ENCODE peak calls at places on chromosomes 11 and 22, in six cellular contexts. M, U, G, Q, W and R are unnamed samples.

GRCh38 chr22:22552630-22553029 is 6.4 kb downstream of the PRAME start:
- DNase-seq in Q (no peak), M (no peak), U (peak; percentile 87), W (peak; percentile 80), G (peak; percentile 44), R (no peak)

GRCh38 chr22:30920407-30920806 is 48.2 kb downstream of the MORC2 start:
- DNase-seq in M (peak; percentile 80), U (peak; percentile 73), W (peak; percentile 84), G (peak; percentile 32), Q (peak; percentile 65), R (peak; percentile 62)

GRCh38 chr11:14336507-14337503 is 22.2 kb downstream of the RRAS2 start:
- DNase-seq in W (no peak), Q (no peak), M (no peak), G (peak; percentile 85), U (peak; percentile 29), R (peak; percentile 71)

GRCh38 chr11:47101452-47101851 is 75.2 kb downstream of the ARFGAP2 start:
- DNase-seq in W (no peak), G (no peak), M (no peak), Q (no peak), U (no peak), R (no peak)

GRCh38 chr11:47915407-47916137 is 64.8 kb upstream of the PTPRJ start:
- DNase-seq in M (peak; percentile 11), U (no peak), G (peak; percentile 37), W (peak; percentile 41), Q (no peak), R (peak; percentile 43)

GRCh38 chr11:45678962-45679361 is 13.5 kb upstream of the CHST1 start:
- DNase-seq in M (no peak), Q (no peak), U (no peak), G (no peak), W (no peak), R (no peak)

GRCh38 chr11:46356911-46357482 is 9.7 kb downstream of the DGKZ start:
- DNase-seq in W (no peak), M (no peak), Q (no peak), G (no peak), U (no peak), R (no peak)

GRCh38 chr11:73810637-73811036 is 23.0 kb downstream of the MRPL48 start:
- DNase-seq in W (no peak), G (no peak), M (no peak), Q (no peak), U (no peak), R (no peak)

GRCh38 chr11:2975594-2975993 is 16.5 kb downstream of the NAP1L4 start:
- DNase-seq in Q (peak; percentile 22), W (peak; percentile 44), G (peak; percentile 50), U (peak; percentile 37), M (no peak), R (no peak)

GRCh38 chr11:6565988-6566703 is 37.3 kb downstream of the RRP8 start:
- DNase-seq in U (no peak), Q (no peak), W (no peak), G (no peak), M (no peak), R (no peak)

GRCh38 chr11:11915625-11916024 is 73.9 kb downstream of the USP47 start:
- DNase-seq in Q (no peak), G (no peak), W (no peak), U (no peak), M (no peak), R (no peak)

GRCh38 chr11:64102005-64102738 is 63.7 kb downstream of the MACROD1 start:
- DNase-seq in M (no peak), G (no peak), U (no peak), Q (no peak), W (peak; percentile 87), R (no peak)

GRCh38 chr22:43408009-43408408 is 3.8 kb upstream of the MPPED1 start:
- DNase-seq in M (no peak), Q (no peak), W (no peak), G (peak; percentile 46), U (no peak), R (no peak)

GRCh38 chr22:43128928-43129424 is 14.2 kb downstream of the MCAT start:
- DNase-seq in U (peak; percentile 64), M (peak; percentile 77), G (no peak), Q (no peak), W (no peak), R (no peak)

GRCh38 chr11:61406067-61406466 is 13.7 kb downstream of the TMEM216 start:
- DNase-seq in U (no peak), G (no peak), W (no peak), Q (no peak), M (no peak), R (no peak)

GRCh38 chr22:48146426-48146825 is 1384.0 kb downstream of the TBC1D22A start:
- DNase-seq in M (no peak), U (no peak), G (no peak), W (no peak), Q (no peak), R (no peak)

GRCh38 chr11:4066960-4067359 is 27.6 kb upstream of the RRM1 start:
- DNase-seq in Q (no peak), U (no peak), G (no peak), W (no peak), M (no peak), R (no peak)

GRCh38 chr11:84719935-84720577 is 907.1 kb downstream of the DLG2 start:
- DNase-seq in W (peak; percentile 44), Q (no peak), G (no peak), M (peak; percentile 7), U (no peak), R (no peak)

GRCh38 chr11:40178470-40178869 is 1281.0 kb downstream of the LRRC4C start:
- DNase-seq in M (no peak), Q (no peak), W (peak; percentile 29), G (no peak), U (no peak), R (no peak)

GRCh38 chr11:133149698-133150097 is 382.6 kb downstream of the OPCML start:
- DNase-seq in M (no peak), Q (no peak), U (no peak), G (no peak), W (peak; percentile 15), R (no peak)

GRCh38 chr11:117528061-117528780 is 200.6 kb downstream of the CEP164 start:
- DNase-seq in U (no peak), G (no peak), W (peak; percentile 52), M (no peak), Q (no peak), R (no peak)

GRCh38 chr11:65590240-65590738 is 5.3 kb downstream of the KCNK7 start:
- DNase-seq in W (no peak), M (peak; percentile 59), Q (no peak), G (no peak), U (no peak), R (no peak)

GRCh38 chr11:123707606-123708205 is 33.8 kb downstream of the ZNF202 start:
- DNase-seq in Q (peak; percentile 33), G (peak; percentile 42), W (peak; percentile 70), U (peak; percentile 57), M (peak; percentile 58), R (peak; percentile 75)

GRCh38 chr11:61601512-61601911 is 20.6 kb upstream of the SYT7 start:
- DNase-seq in M (no peak), Q (peak; percentile 89), W (no peak), G (peak; percentile 88), U (no peak), R (no peak)

DNA sequence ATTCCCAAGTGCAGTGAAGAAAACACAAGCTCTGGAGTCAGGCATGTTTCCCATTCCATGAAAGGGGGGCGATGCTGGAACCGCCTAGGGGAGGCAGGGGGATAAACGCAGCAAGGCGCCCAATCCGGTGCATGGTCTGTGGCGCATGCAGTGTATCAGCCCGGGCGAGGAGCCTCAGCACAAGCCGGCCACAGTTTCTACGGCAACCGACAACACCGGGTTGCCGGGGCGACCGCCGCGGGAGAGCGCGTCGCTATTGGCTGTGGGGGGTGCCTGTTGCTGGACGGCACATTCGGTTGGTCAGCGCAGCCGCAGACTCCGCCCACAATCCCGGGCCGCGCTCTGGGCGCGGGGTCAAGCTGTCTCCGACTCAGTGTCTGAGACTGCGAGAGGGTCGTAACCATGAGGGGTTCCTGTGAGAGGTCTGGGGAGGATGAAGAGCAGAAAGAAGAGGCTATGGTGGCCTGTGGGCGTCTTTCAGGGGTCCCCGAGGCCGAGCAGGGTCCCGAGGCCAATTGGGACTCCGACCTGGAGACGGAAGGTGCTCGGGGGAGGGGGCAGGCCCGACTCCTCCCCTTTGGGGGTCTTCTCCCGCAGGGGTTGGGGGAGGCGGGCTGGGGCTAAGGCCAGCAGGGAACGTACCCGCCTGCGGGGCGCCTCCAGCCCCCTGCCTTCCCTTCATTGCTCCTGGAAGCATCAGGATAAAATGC is at the start of gene LRRC74B:
- DNase-seq in U (peak; percentile 100), G (peak; percentile 67), M (peak; percentile 88), W (peak; percentile 97), Q (peak; percentile 80), R (peak; percentile 88)
- TF ChIP-seq POLR2AphosphoS5 in U (no peak), G (no peak), M (no peak), W (no peak), Q (peak; percentile 44), R (no peak)

GRCh38 chr11:67410984-67411784 is 4.3 kb upstream of the CARNS1 start:
- DNase-seq in U (no peak), G (no peak), M (no peak), Q (no peak), W (no peak), R (no peak)
- TF ChIP-seq POLR2AphosphoS5 in U (no peak), G (no peak), M (no peak), Q (no peak), W (no peak), R (no peak)

GRCh38 chr11:765025-765801 is 12.1 kb downstream of the GATD1 start:
- DNase-seq in W (peak; percentile 92), G (peak; percentile 35), M (peak; percentile 56), Q (no peak), U (peak; percentile 54), R (peak; percentile 53)

GRCh38 chr11:765802-766091 is 11.5 kb downstream of the GATD1 start:
- DNase-seq in W (no peak), Q (no peak), G (no peak), U (no peak), M (no peak), R (no peak)

GRCh38 chr11:763073-763463 is 14.2 kb downstream of the GATD1 start:
- DNase-seq in Q (no peak), M (peak; percentile 72), W (peak; percentile 24), U (peak; percentile 73), G (no peak), R (no peak)

GRCh38 chr11:763549-764321 is 13.6 kb downstream of the GATD1 start:
- DNase-seq in W (peak; percentile 27), U (no peak), G (no peak), M (no peak), Q (no peak), R (no peak)

DNA sequence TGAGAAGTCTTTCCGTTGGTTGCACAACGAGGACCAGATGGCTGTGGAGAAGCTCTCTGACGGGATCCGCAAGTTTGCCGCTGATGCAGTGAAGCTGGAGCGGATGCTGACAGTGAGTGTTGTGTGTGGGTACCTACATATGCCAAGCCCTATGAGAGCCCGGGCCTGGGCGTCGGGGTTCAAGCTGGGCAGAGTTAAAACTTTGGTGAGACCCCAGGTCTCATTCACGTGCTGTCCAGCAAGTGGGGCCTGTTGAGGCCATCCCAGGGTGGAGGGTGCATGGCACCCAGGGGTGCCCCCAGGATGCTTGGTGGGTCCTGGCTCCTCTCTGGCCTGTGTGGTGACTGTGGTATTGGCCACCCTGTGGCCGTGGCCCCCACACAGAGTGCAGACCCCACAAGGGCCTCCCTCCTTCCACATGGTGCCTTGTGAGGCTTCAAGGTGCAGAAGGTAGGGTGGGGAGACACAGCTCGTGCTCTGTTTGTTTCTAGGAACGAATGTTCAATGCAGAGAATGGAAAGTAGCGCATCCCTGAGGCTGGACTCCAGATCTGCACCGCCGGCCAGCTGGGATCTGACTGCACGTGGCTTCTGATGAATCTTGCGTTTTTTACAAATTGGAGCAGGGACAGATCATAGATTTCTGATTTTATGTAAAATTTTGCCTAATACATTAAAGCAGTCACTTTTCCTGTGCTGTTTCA is 12.8 kb downstream of the GATD1 start:
- DNase-seq in G (no peak), W (peak; percentile 24), M (no peak), U (no peak), Q (no peak), R (no peak)
- TF ChIP-seq POLR2AphosphoS5 in G (no peak), W (no peak), M (no peak), U (no peak), Q (no peak), R (no peak)

GRCh38 chr22:36358533-36359171 is 29.1 kb downstream of the MYH9 start:
- DNase-seq in M (no peak), U (no peak), Q (no peak), G (no peak), W (no peak), R (no peak)
- TF ChIP-seq POLR2AphosphoS5 in M (no peak), U (no peak), Q (no peak), G (no peak), W (no peak), R (peak; percentile 15)